ENCODE peak calls at places on chromosomes 7 and 10, in ten cellular contexts. I, O, X, R, J, T, Q, U, Y and P are unnamed samples.
A peak's percentile ranks its signal among the peaks of the same experiment; 100 is the strongest.

GRCh38 chr10:1829712-1830111 is 92.4 kb upstream of the ADARB2 start:
- DNase-seq in I (no peak), O (no peak), X (no peak), R (no peak), J (no peak), T (no peak), Q (no peak), U (no peak), Y (no peak), P (no peak)

GRCh38 chr7:121053219-121053618 is 64.7 kb downstream of the CPED1 start:
- DNase-seq in I (no peak), O (no peak), X (no peak), R (no peak), J (no peak), T (no peak), Q (no peak), U (no peak), Y (no peak), P (no peak)

GRCh38 chr7:30301751-30302150 is 17.4 kb downstream of the ZNRF2 start:
- DNase-seq in I (no peak), O (no peak), X (no peak), R (no peak), J (no peak), T (no peak), Q (no peak), U (no peak), Y (peak; percentile 50), P (no peak)

GRCh38 chr10:114246679-114247305 is 7.7 kb downstream of the VWA2 start:
- DNase-seq in I (no peak), O (no peak), X (no peak), R (no peak), J (no peak), T (no peak), Q (no peak), U (no peak), Y (no peak), P (no peak)

GRCh38 chr7:149126662-149127321 is 668 bp upstream of the ZNF425 start:
- DNase-seq in I (peak; percentile 60), O (no peak), X (peak; percentile 50), R (peak; percentile 69), J (no peak), T (peak; percentile 46), Q (peak; percentile 79), U (peak; percentile 41), Y (peak; percentile 30), P (no peak)

GRCh38 chr10:2968401-2968800 is 98.9 kb upstream of the PFKP start:
- DNase-seq in I (no peak), O (no peak), X (no peak), R (no peak), J (no peak), T (no peak), Q (no peak), U (no peak), Y (no peak), P (no peak)

GRCh38 chr10:89644691-89644966 is 413 bp downstream of the PANK1 start:
- DNase-seq in I (peak; percentile 45), O (no peak), X (no peak), R (no peak), J (no peak), T (peak; percentile 3), Q (no peak), U (no peak), Y (no peak), P (no peak)

GRCh38 chr10:112184379-112184778 is 814 bp upstream of the GPAM start:
- DNase-seq in I (no peak), O (no peak), X (no peak), R (no peak), J (no peak), T (no peak), Q (no peak), U (no peak), Y (no peak), P (no peak)

GRCh38 chr7:7562736-7563135 is 3.9 kb upstream of the MIOS start:
- DNase-seq in I (no peak), O (peak; percentile 9), X (no peak), R (no peak), J (no peak), T (no peak), Q (no peak), U (no peak), Y (no peak), P (no peak)

GRCh38 chr10:129365767-129366400 is 101.2 kb upstream of the MGMT start:
- DNase-seq in I (no peak), O (no peak), X (no peak), R (no peak), J (no peak), T (no peak), Q (no peak), U (no peak), Y (no peak), P (peak; percentile 18)

GRCh38 chr10:79243211-79244067 is 103.8 kb upstream of the PPIF start:
- DNase-seq in I (peak; percentile 67), O (no peak), X (no peak), R (peak; percentile 67), J (no peak), T (peak; percentile 25), Q (peak; percentile 80), U (peak; percentile 55), Y (peak; percentile 91), P (no peak)

GRCh38 chr10:121288011-121288410 is 310.2 kb downstream of the FGFR2 start:
- DNase-seq in I (no peak), O (no peak), X (no peak), R (no peak), J (no peak), T (no peak), Q (no peak), U (no peak), Y (no peak), P (no peak)

GRCh38 chr7:56471811-56472210 is 355.6 kb upstream of the NUPR2 start:
- DNase-seq in I (no peak), O (no peak), X (no peak), R (no peak), J (no peak), T (no peak), Q (no peak), U (no peak), Y (no peak), P (no peak)
- H3K9me3 ChIP-seq in I (peaks cover 72% of the 10 kb centered on the region), O (no peaks in the 10 kb centered on the region), X (peaks cover 100% of the 10 kb centered on the region), R (peaks cover 63% of the 10 kb centered on the region), J (peaks cover 64% of the 10 kb centered on the region), T (peaks cover 28% of the 10 kb centered on the region), Q (peaks cover 99% of the 10 kb centered on the region), U (peaks cover 92% of the 10 kb centered on the region), Y (peaks cover 45% of the 10 kb centered on the region), P (peaks cover 96% of the 10 kb centered on the region)

GRCh38 chr10:14540611-14541010 is 209.9 kb upstream of the FRMD4A start:
- DNase-seq in I (no peak), O (no peak), X (no peak), R (no peak), J (no peak), T (no peak), Q (no peak), U (no peak), Y (no peak), P (no peak)

GRCh38 chr10:14545827-14546226 is 215.1 kb upstream of the FRMD4A start:
- DNase-seq in I (no peak), O (peak; percentile 60), X (no peak), R (no peak), J (no peak), T (no peak), Q (no peak), U (no peak), Y (no peak), P (peak; percentile 23)

GRCh38 chr10:14543904-14544210 is 213.1 kb upstream of the FRMD4A start:
- DNase-seq in I (no peak), O (no peak), X (no peak), R (no peak), J (no peak), T (no peak), Q (no peak), U (no peak), Y (no peak), P (peak; percentile 51)

GRCh38 chr10:14541379-14541778 is 210.7 kb upstream of the FRMD4A start:
- DNase-seq in I (no peak), O (no peak), X (no peak), R (no peak), J (no peak), T (no peak), Q (no peak), U (no peak), Y (no peak), P (no peak)

DNA sequence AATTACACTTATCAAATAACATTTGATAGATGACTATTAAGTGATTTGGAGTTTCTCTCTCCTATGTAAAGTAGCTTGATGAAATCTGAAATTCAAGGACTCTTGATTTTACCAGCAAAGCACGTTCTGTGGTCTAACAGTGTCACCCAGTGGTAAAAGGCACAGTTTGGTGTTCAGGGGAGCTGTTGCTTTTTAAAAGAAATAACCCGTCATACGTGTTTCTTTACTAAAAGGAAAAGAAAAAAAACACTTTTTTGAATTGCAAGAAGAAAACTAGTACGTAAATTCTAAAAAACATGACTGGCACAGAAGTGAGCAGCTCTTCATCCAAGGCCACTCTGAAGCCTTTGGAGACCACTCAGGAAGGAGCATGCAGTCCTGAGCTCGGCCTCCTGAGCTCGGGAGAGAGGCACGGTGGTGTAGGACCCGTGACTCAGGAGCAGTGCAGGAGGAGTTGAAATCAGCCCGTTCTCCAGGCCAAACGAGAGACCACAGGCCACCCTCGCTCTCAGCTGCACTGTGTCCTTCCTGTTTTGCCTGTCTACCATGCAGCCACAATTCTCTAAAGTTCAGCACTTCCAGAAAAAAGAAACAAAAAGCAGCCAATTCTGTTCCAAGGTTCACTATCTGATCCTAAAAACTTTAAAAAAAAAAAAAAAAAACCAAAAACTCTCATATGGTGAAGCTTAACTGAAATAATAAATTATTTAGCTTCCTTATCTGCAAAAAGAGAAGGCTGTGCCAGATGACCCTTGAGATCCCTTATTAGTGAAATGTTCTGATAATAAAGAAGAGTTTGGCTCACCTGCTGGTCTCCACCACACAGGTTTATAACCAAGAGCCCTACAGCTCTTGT is 212.6 kb upstream of the FRMD4A start:
- DNase-seq in I (no peak), O (peak; percentile 47), X (no peak), R (no peak), J (no peak), T (no peak), Q (no peak), U (peak; percentile 50), Y (no peak), P (no peak)
- TF ChIP-seq CTCF in I (peak; percentile 39), O (peak; percentile 27), X (peak; percentile 36), R (peak; percentile 16), J (peak; percentile 35), T (peak; percentile 76), Q (no peak), U (peak; percentile 15), Y (peak; percentile 29), P (peak; percentile 57)

DNA sequence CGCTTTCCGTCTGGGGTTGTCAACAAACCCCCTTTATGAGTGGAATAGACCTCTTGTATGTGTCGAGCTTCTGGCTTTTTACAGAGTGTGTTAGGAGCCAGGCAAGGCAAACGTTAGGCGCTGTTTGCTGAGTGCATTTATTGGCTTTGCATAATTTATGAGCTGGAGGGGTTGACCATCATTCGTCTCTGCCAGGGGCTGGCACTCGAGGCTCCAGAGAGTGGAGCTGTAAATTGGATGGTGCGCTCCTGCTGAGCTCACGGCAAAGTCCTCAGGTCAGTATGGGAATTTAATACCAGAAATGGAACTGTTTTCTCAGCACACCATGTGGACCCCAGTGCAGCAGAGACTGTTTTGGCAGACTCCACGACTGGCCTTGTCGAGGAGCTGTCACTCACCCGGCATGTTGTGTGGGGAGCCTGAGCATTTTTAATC is 699.4 kb upstream of the GALNT17 start:
- DNase-seq in I (no peak), O (no peak), X (no peak), R (no peak), J (no peak), T (no peak), Q (no peak), U (no peak), Y (no peak), P (no peak)
- H3K4me1 ChIP-seq in I (no peaks in the 10 kb centered on the region), O (no peaks in the 10 kb centered on the region), X (no peaks in the 10 kb centered on the region), R (no peaks in the 10 kb centered on the region), J (no peaks in the 10 kb centered on the region), T (no peaks in the 10 kb centered on the region), Q (no peaks in the 10 kb centered on the region), U (no peaks in the 10 kb centered on the region), Y (peaks cover under 1% of the 10 kb centered on the region), P (no peaks in the 10 kb centered on the region)

GRCh38 chr10:4704034-4704545 is 121.9 kb upstream of the AKR1E2 start:
- DNase-seq in I (peak; percentile 38), O (peak; percentile 89), X (no peak), R (no peak), J (no peak), T (no peak), Q (no peak), U (no peak), Y (no peak), P (no peak)
- H3K9me3 ChIP-seq in I (no peaks in the 10 kb centered on the region), O (no peaks in the 10 kb centered on the region), X (no peaks in the 10 kb centered on the region), R (no peaks in the 10 kb centered on the region), J (no peaks in the 10 kb centered on the region), T (no peaks in the 10 kb centered on the region), Q (no peaks in the 10 kb centered on the region), U (no peaks in the 10 kb centered on the region), Y (no peaks in the 10 kb centered on the region), P (no peaks in the 10 kb centered on the region)